ENCODE peak calls at places on chromosomes 13 and 19, in four cellular contexts. C is nephron progenitor cell, O is cardiac muscle cell, X is hepatocyte. W is an unnamed sample.
A peak's percentile ranks its signal among the peaks of the same experiment; 100 is the strongest.

GRCh38 chr13:44397766-44398223 is 24.2 kb downstream of the SERP2 start:
- DNase-seq in C (no peak), O (peak; percentile 69), X (no peak), W (no peak)

GRCh38 chr13:98206946-98207345 is 29.9 kb upstream of the RNF113B start:
- DNase-seq in C (no peak), O (peak; percentile 59), X (no peak), W (no peak)

GRCh38 chr13:23288995-23289394 is 108.2 kb downstream of the SGCG start:
- DNase-seq in C (no peak), O (no peak), X (no peak), W (no peak)

GRCh38 chr13:40221460-40222201 is 444.8 kb downstream of the FOXO1 start:
- DNase-seq in C (no peak), O (peak; percentile 90), X (peak; percentile 49), W (no peak)

GRCh38 chr13:31697290-31697689 is 42.0 kb upstream of the RXFP2 start:
- DNase-seq in C (no peak), O (no peak), X (no peak), W (no peak)

GRCh38 chr19:15234525-15235130 is 2.4 kb upstream of the EPHX3 start:
- DNase-seq in C (no peak), O (no peak), X (no peak), W (no peak)

GRCh38 chr19:7304200-7304599 is 10.0 kb upstream of the INSR start:
- DNase-seq in C (no peak), O (no peak), X (no peak), W (no peak)

GRCh38 chr19:45753548-45753947 is 15.5 kb downstream of the SIX5 start:
- DNase-seq in C (peak; percentile 49), O (no peak), X (no peak), W (no peak)

GRCh38 chr13:76934671-76935070 is 13.6 kb upstream of the ACOD1 start:
- DNase-seq in C (no peak), O (peak; percentile 26), X (no peak), W (no peak)

GRCh38 chr19:34365463-34366401 is 736 bp downstream of the GPI start:
- DNase-seq in C (peak; percentile 36), O (peak; percentile 39), X (peak; percentile 61), W (no peak)

GRCh38 chr19:12715102-12715501 is 8.6 kb downstream of the TNPO2 start:
- DNase-seq in C (no peak), O (no peak), X (no peak), W (no peak)

GRCh38 chr19:3039641-3040077 is 10.6 kb upstream of the TLE2 start:
- DNase-seq in C (no peak), O (no peak), X (no peak), W (no peak)

GRCh38 chr19:41926861-41927809 is 1.1 kb downstream of the ERFL start:
- DNase-seq in C (no peak), O (no peak), X (no peak), W (no peak)

GRCh38 chr19:7292950-7293794 is 1.0 kb downstream of the INSR start:
- DNase-seq in C (peak; percentile 38), O (peak; percentile 5), X (peak; percentile 66), W (no peak)

GRCh38 chr19:34504809-34505291 is 23.3 kb downstream of the WTIP start:
- DNase-seq in C (no peak), O (no peak), X (no peak), W (no peak)

GRCh38 chr19:10078329-10078728 is 7.8 kb upstream of the SHFL start:
- DNase-seq in C (no peak), O (no peak), X (no peak), W (no peak)

GRCh38 chr13:111572956-111573355 is 252.5 kb downstream of the TEX29 start:
- DNase-seq in C (no peak), O (no peak), X (no peak), W (peak; percentile 53)

GRCh38 chr19:33208371-33208770 is 14.2 kb downstream of the LRP3 start:
- DNase-seq in C (no peak), O (no peak), X (no peak), W (no peak)

GRCh38 chr13:30585748-30586262 is 31.9 kb upstream of the USPL1 start:
- DNase-seq in C (no peak), O (peak; percentile 84), X (no peak), W (no peak)

GRCh38 chr13:41700790-41701310 is 243.5 kb downstream of the RGCC start:
- DNase-seq in C (no peak), O (peak; percentile 69), X (peak; percentile 35), W (no peak)

GRCh38 chr19:15464394-15465385 is at the start of gene RASAL3:
- DNase-seq in C (no peak), O (peak; percentile 46), X (no peak), W (no peak)

GRCh38 chr19:43726736-43727592 is 11.1 kb downstream of the IRGC start:
- DNase-seq in C (no peak), O (peak; percentile 12), X (no peak), W (no peak)